ENCODE peak calls at places on chromosomes 2 and 18, in ten cellular contexts. X, W, C, E, B, T, N, Y, S and F are unnamed samples.

GRCh38 chr2:203279288-203279687 is 40.5 kb downstream of the CYP20A1 start:
- DNase-seq in X (no peak), W (no peak), C (no peak), E (no peak), B (no peak), T (no peak), N (no peak), Y (no peak), S (no peak), F (no peak)

GRCh38 chr2:122063716-122064115 is 308.3 kb downstream of the TSN start:
- DNase-seq in X (no peak), W (peak), C (no peak), E (no peak), B (no peak), T (no peak), N (no peak), Y (no peak), S (no peak), F (no peak)

GRCh38 chr2:131521961-131522781 is 5.5 kb upstream of the CCDC74A start:
- DNase-seq in X (no peak), W (no peak), C (no peak), E (no peak), B (no peak), T (no peak), N (no peak), Y (no peak), S (no peak), F (no peak)

GRCh38 chr18:55018602-55019001 is 59.3 kb upstream of the CCDC68 start:
- DNase-seq in X (peak), W (peak), C (no peak), E (no peak), B (no peak), T (no peak), N (peak), Y (no peak), S (no peak), F (no peak)

GRCh38 chr18:40607741-40608140 is 1347.3 kb upstream of the PIK3C3 start:
- DNase-seq in X (no peak), W (no peak), C (peak), E (no peak), B (no peak), T (no peak), N (no peak), Y (peak), S (no peak), F (no peak)

GRCh38 chr2:223008162-223008561 is 43.8 kb upstream of the KCNE4 start:
- DNase-seq in X (peak), W (peak), C (no peak), E (no peak), B (no peak), T (no peak), N (peak), Y (no peak), S (no peak), F (no peak)

GRCh38 chr2:11234309-11234708 is 79.0 kb downstream of the SLC66A3 start:
- DNase-seq in X (no peak), W (peak), C (no peak), E (no peak), B (no peak), T (no peak), N (peak), Y (no peak), S (no peak), F (no peak)

GRCh38 chr18:36561046-36561445 is 263.5 kb downstream of the FHOD3 start:
- DNase-seq in X (no peak), W (no peak), C (no peak), E (no peak), B (no peak), T (no peak), N (no peak), Y (peak), S (no peak), F (no peak)

GRCh38 chr2:66714651-66715050 is 279.7 kb downstream of the MEIS1 start:
- DNase-seq in X (peak), W (peak), C (no peak), E (no peak), B (no peak), T (no peak), N (peak), Y (no peak), S (no peak), F (no peak)

GRCh38 chr18:34915046-34915445 is 126.2 kb upstream of the MAPRE2 start:
- DNase-seq in X (no peak), W (no peak), C (no peak), E (no peak), B (no peak), T (no peak), N (no peak), Y (no peak), S (no peak), F (no peak)

GRCh38 chr2:94758546-94758945 is 112.7 kb upstream of the TEKT4 start:
- DNase-seq in X (no peak), W (no peak), C (no peak), E (no peak), B (no peak), T (no peak), N (no peak), Y (no peak), S (no peak), F (no peak)

GRCh38 chr18:58101291-58101706 is 57.3 kb downstream of the NEDD4L start:
- DNase-seq in X (no peak), W (no peak), C (no peak), E (no peak), B (no peak), T (peak), N (no peak), Y (no peak), S (no peak), F (no peak)

GRCh38 chr18:5582054-5582453 is 38.3 kb upstream of the EPB41L3 start:
- DNase-seq in X (peak), W (peak), C (no peak), E (no peak), B (peak), T (peak), N (peak), Y (no peak), S (no peak), F (no peak)

GRCh38 chr2:42978887-42979415 is 186.6 kb upstream of the HAAO start:
- DNase-seq in X (no peak), W (no peak), C (no peak), E (no peak), B (no peak), T (no peak), N (no peak), Y (no peak), S (no peak), F (no peak)

GRCh38 chr18:54828290-54828871 is at the start of gene RAB27B:
- DNase-seq in X (peak), W (peak), C (no peak), E (peak), B (peak), T (peak), N (peak), Y (peak), S (peak), F (peak)

GRCh38 chr2:30147715-30148611 is 1.2 kb downstream of the YPEL5 start:
- DNase-seq in X (peak), W (peak), C (no peak), E (peak), B (peak), T (peak), N (peak), Y (peak), S (peak), F (peak)

GRCh38 chr18:69162649-69163048 is 238.0 kb upstream of the DOK6 start:
- DNase-seq in X (no peak), W (no peak), C (no peak), E (no peak), B (no peak), T (no peak), N (no peak), Y (no peak), S (no peak), F (no peak)

GRCh38 chr2:24301599-24301998 is 58.7 kb downstream of the ITSN2 start:
- DNase-seq in X (no peak), W (no peak), C (no peak), E (no peak), B (no peak), T (no peak), N (no peak), Y (no peak), S (no peak), F (no peak)

GRCh38 chr2:234020332-234020731 is 30.2 kb upstream of the SPP2 start:
- DNase-seq in X (no peak), W (no peak), C (no peak), E (no peak), B (no peak), T (no peak), N (no peak), Y (no peak), S (no peak), F (no peak)

GRCh38 chr2:117737846-117738245 is 76.6 kb upstream of the DDX18 start:
- DNase-seq in X (no peak), W (no peak), C (no peak), E (no peak), B (no peak), T (no peak), N (no peak), Y (no peak), S (no peak), F (no peak)

GRCh38 chr2:229443869-229444268 is 172.8 kb upstream of the PID1 start:
- DNase-seq in X (no peak), W (no peak), C (no peak), E (no peak), B (no peak), T (no peak), N (no peak), Y (no peak), S (no peak), F (no peak)